ENCODE peak calls at places on chromosomes 13 and 19, in five cellular contexts. P, C, J, O and I are unnamed samples.

GRCh38 chr13:48161530-48162179 is 66.8 kb upstream of the MED4 start:
- DNase-seq in C (no peak), P (no peak), J (no peak), O (peak), I (no peak)

GRCh38 chr13:74575729-74576125 is 441.5 kb upstream of the KLF12 start:
- DNase-seq in O (peak), P (peak), J (peak), C (peak), I (peak)

GRCh38 chr19:10305139-10305806 is 4.3 kb downstream of the ZGLP1 start:
- DNase-seq in O (peak), J (peak), P (no peak), C (peak), I (no peak)

GRCh38 chr13:45242070-45242469 is 41.2 kb upstream of the KCTD4 start:
- DNase-seq in C (no peak), P (peak), O (peak), J (peak), I (peak)

GRCh38 chr13:42656136-42656535 is 82.2 kb downstream of the TNFSF11 start:
- DNase-seq in O (no peak), C (no peak), P (no peak), J (no peak), I (no peak)

GRCh38 chr19:35216833-35217707 is 11.5 kb downstream of the FAM187B start:
- DNase-seq in C (no peak), J (peak), O (peak), P (no peak), I (no peak)

GRCh38 chr19:17873661-17874422 is 2.1 kb downstream of the SLC5A5 start:
- DNase-seq in J (peak), P (peak), O (peak), C (no peak), I (peak)

GRCh38 chr19:17460372-17461230 is at the start of gene NXNL1:
- DNase-seq in J (no peak), C (no peak), P (no peak), O (no peak), I (no peak)

GRCh38 chr19:12969292-12969988 is at the start of gene DAND5:
- DNase-seq in P (peak), C (no peak), J (no peak), O (no peak), I (peak)

GRCh38 chr13:75687145-75687763 is 51.1 kb downstream of the LMO7 start:
- DNase-seq in C (peak), J (peak), O (no peak), P (peak), I (peak)

GRCh38 chr19:4969772-4970531 is 1.0 kb downstream of the KDM4B start:
- DNase-seq in C (no peak), J (peak), O (no peak), P (peak), I (peak)

GRCh38 chr19:46859637-46860124 is 1.1 kb upstream of the ARHGAP35 start:
- DNase-seq in P (no peak), J (no peak), O (peak), C (peak), I (peak)

GRCh38 chr13:79749985-79750551 is 269.1 kb downstream of the NDFIP2 start:
- DNase-seq in P (peak), C (peak), J (peak), O (peak), I (no peak)

GRCh38 chr19:18657590-18658365 is 20.9 kb downstream of the KLHL26 start:
- DNase-seq in J (no peak), C (no peak), P (peak), O (no peak), I (peak)